ENCODE peak calls at places on chromosome 7, in five cellular contexts. H, W, M, L and A are unnamed samples.

GRCh38 chr7:98488167-98488566 is 87.3 kb upstream of the BAIAP2L1 start:
- DNase-seq in H (no peak), W (no peak), M (no peak), L (no peak), A (no peak)

GRCh38 chr7:11216276-11216675 is 242.6 kb downstream of the PHF14 start:
- DNase-seq in H (no peak), W (no peak), M (no peak), L (no peak), A (no peak)

GRCh38 chr7:44383566-44383965 is 58.2 kb upstream of the CAMK2B start:
- DNase-seq in H (peak), W (no peak), M (peak), L (no peak), A (no peak)

GRCh38 chr7:21671859-21672258 is 129.0 kb downstream of the DNAH11 start:
- DNase-seq in H (no peak), W (no peak), M (no peak), L (peak), A (no peak)

GRCh38 chr7:33883566-33883965 is 21.8 kb upstream of the BMPER start:
- DNase-seq in H (no peak), W (no peak), M (no peak), L (no peak), A (no peak)

GRCh38 chr7:128827971-128828711 is 2.1 kb upstream of the FLNC start:
- DNase-seq in H (peak), W (no peak), M (no peak), L (no peak), A (no peak)

GRCh38 chr7:31974351-31974750 is 95.9 kb downstream of the PDE1C start:
- DNase-seq in H (no peak), W (no peak), M (no peak), L (no peak), A (no peak)

GRCh38 chr7:95476072-95476845 is 9.5 kb upstream of the ASB4 start:
- DNase-seq in H (no peak), W (no peak), M (no peak), L (no peak), A (no peak)

GRCh38 chr7:141409911-141410329 is 141.3 kb upstream of the AGK start:
- DNase-seq in H (no peak), W (no peak), M (no peak), L (no peak), A (no peak)

GRCh38 chr7:149788300-149788851 is 15.0 kb upstream of the ZNF467 start:
- DNase-seq in H (no peak), W (no peak), M (no peak), L (no peak), A (no peak)

GRCh38 chr7:149789101-149789500 is 15.7 kb upstream of the ZNF467 start:
- DNase-seq in H (no peak), W (no peak), M (no peak), L (no peak), A (no peak)

GRCh38 chr7:149785983-149786382 is 12.6 kb upstream of the ZNF467 start:
- DNase-seq in H (no peak), W (no peak), M (no peak), L (no peak), A (no peak)

GRCh38 chr7:149785402-149785801 is 12.0 kb upstream of the ZNF467 start:
- DNase-seq in H (no peak), W (no peak), M (no peak), L (no peak), A (no peak)

GRCh38 chr7:149787428-149788299 is 14.3 kb upstream of the ZNF467 start:
- DNase-seq in H (no peak), W (no peak), M (no peak), L (no peak), A (no peak)
- TF ChIP-seq CTCF in H (no peak), W (no peak), M (peak), L (no peak), A (no peak)

GRCh38 chr7:150964593-150965111 is 13.5 kb downstream of the KCNH2 start:
- DNase-seq in H (no peak), W (no peak), M (peak), L (no peak), A (no peak)

GRCh38 chr7:150968056-150968455 is 10.1 kb downstream of the KCNH2 start:
- DNase-seq in H (no peak), W (no peak), M (no peak), L (no peak), A (no peak)

GRCh38 chr7:150967332-150967731 is 10.8 kb downstream of the KCNH2 start:
- DNase-seq in H (no peak), W (no peak), M (no peak), L (no peak), A (no peak)

GRCh38 chr7:150965273-150965830 is 12.8 kb downstream of the KCNH2 start:
- DNase-seq in H (no peak), W (no peak), M (no peak), L (no peak), A (no peak)

DNA sequence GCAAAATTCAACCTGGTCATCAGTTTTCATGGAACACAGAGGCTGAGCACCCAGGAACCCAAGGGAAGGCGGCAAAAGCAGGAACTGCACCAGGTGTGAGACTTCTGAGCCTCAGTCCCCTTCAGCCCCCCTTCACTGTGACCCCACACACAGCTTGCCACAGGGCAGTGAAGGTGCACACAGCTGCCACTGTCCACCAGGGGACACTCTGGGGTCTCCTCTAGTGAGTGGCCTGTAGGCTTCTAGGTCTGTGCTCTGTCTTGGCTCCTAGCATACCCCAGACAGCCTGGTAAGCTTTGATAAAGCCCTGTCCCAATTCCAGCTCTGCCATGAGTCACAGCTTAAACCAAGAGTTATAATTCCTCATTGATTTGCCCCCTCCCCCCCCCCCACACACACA is 12.1 kb downstream of the KCNH2 start:
- DNase-seq in H (no peak), W (no peak), M (no peak), L (no peak), A (no peak)
- TF ChIP-seq CTCF in H (no peak), W (no peak), M (peak), L (no peak), A (no peak)

GRCh38 chr7:133369130-133369529 is 116.3 kb downstream of the EXOC4 start:
- DNase-seq in H (no peak), W (no peak), M (no peak), L (no peak), A (no peak)

GRCh38 chr7:133361806-133362205 is 108.9 kb downstream of the EXOC4 start:
- DNase-seq in H (no peak), W (no peak), M (no peak), L (no peak), A (no peak)

GRCh38 chr7:133367561-133367960 is 114.7 kb downstream of the EXOC4 start:
- DNase-seq in H (no peak), W (no peak), M (no peak), L (no peak), A (no peak)

GRCh38 chr7:133365892-133366291 is 113.0 kb downstream of the EXOC4 start:
- DNase-seq in H (no peak), W (no peak), M (no peak), L (no peak), A (no peak)

GRCh38 chr7:133364959-133365680 is 112.2 kb downstream of the EXOC4 start:
- DNase-seq in H (no peak), W (no peak), M (no peak), L (no peak), A (no peak)
- TF ChIP-seq CTCF in H (no peak), W (no peak), M (no peak), L (no peak), A (no peak)

GRCh38 chr7:151832656-151833055 is 44.3 kb downstream of the PRKAG2 start:
- DNase-seq in H (no peak), W (no peak), M (no peak), L (no peak), A (no peak)

GRCh38 chr7:151833213-151833651 is 43.7 kb downstream of the PRKAG2 start:
- DNase-seq in H (no peak), W (no peak), M (no peak), L (no peak), A (no peak)

GRCh38 chr7:151834281-151835035 is 42.5 kb downstream of the PRKAG2 start:
- DNase-seq in H (no peak), W (no peak), M (no peak), L (no peak), A (no peak)

GRCh38 chr7:151832138-151832537 is 44.8 kb downstream of the PRKAG2 start:
- DNase-seq in H (no peak), W (no peak), M (no peak), L (no peak), A (no peak)

GRCh38 chr7:151833691-151834090 is 43.2 kb downstream of the PRKAG2 start:
- DNase-seq in H (no peak), W (no peak), M (no peak), L (no peak), A (no peak)
- TF ChIP-seq CTCF in H (no peak), W (no peak), M (no peak), L (no peak), A (no peak)

GRCh38 chr7:134478707-134479106 is 19.8 kb upstream of the AKR1B1 start:
- DNase-seq in H (no peak), W (no peak), M (no peak), L (no peak), A (no peak)
- TF ChIP-seq CTCF in H (no peak), W (no peak), M (peak), L (no peak), A (no peak)

DNA sequence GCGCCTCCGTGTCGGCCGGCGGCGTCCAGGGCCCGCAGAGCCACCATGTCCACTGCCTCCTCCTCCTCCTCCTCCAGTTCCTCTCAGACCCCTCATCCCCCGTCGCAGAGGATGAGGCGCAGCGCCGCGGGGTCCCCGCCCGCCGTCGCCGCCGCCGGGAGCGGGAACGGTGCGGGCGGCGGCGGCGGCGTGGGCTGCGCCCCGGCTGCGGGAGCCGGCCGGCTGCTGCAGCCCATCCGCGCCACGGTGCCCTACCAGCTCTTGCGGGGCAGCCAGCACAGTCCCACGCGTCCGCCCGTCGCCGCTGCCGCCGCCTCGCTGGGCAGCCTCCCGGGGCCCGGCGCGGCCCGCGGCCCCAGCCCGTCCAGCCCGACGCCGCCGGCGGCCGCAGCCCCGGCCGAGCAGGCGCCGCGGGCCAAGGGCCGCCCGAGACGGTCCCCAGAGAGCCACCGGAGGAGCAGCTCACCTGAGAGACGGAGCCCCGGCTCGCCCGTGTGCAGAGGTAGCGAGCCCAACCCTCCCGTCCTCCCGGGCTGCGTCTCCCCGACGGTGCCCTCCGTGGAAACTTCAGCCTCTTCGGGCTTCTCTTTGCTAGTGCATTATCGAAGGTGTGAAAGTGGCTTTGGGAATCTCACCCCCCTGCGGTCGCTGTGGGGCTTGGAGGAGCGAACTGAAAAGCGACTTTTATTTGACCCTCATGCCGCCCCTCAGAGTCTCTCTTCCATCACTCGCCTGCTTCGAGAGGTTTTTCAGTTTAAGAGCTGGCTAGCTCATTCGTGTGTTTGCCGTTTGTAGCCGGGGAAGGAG is 913 bp downstream of the GLCCI1 start:
- DNase-seq in H (peak), W (peak), M (no peak), L (peak), A (no peak)
- TF ChIP-seq CTCF in H (no peak), W (no peak), M (no peak), L (no peak), A (no peak)